ENCODE peak calls at places on chromosomes 7 and 10, in five cellular contexts. One of them, this sample, is unnamed.

GRCh38 chr10:100890696-100891271 is 22.0 kb upstream of the SLF2 start:
- DNase-seq in NCI-H1930: no peak
- DNase-seq in gastrocnemius medialis: peak
- DNase-seq in tibial artery: no peak
- DNase-seq in activated T-cell treated with anti-CD3 and anti-CD28 coated beads for 1 hour: no peak
- DNase-seq in this sample: no peak

GRCh38 chr10:29163746-29164145 is 125.1 kb upstream of the LYZL1 start:
- DNase-seq in NCI-H1930: no peak
- DNase-seq in gastrocnemius medialis: no peak
- DNase-seq in tibial artery: no peak
- DNase-seq in activated T-cell treated with anti-CD3 and anti-CD28 coated beads for 1 hour: no peak
- DNase-seq in this sample: no peak

GRCh38 chr10:103295391-103296044 is 18.6 kb downstream of the INA start:
- DNase-seq in NCI-H1930: no peak
- DNase-seq in gastrocnemius medialis: no peak
- DNase-seq in tibial artery: no peak
- DNase-seq in activated T-cell treated with anti-CD3 and anti-CD28 coated beads for 1 hour: no peak
- DNase-seq in this sample: no peak

GRCh38 chr7:964401-965231 is 10.1 kb upstream of the ADAP1 start:
- DNase-seq in NCI-H1930: no peak
- DNase-seq in gastrocnemius medialis: peak
- DNase-seq in tibial artery: peak
- DNase-seq in activated T-cell treated with anti-CD3 and anti-CD28 coated beads for 1 hour: no peak
- DNase-seq in this sample: no peak

GRCh38 chr10:129568562-129569344 is 101.7 kb downstream of the MGMT start:
- DNase-seq in NCI-H1930: no peak
- DNase-seq in gastrocnemius medialis: no peak
- DNase-seq in tibial artery: no peak
- DNase-seq in activated T-cell treated with anti-CD3 and anti-CD28 coated beads for 1 hour: no peak
- DNase-seq in this sample: no peak

GRCh38 chr7:144668503-144668902 is 167.3 kb downstream of the TPK1 start:
- DNase-seq in NCI-H1930: no peak
- DNase-seq in gastrocnemius medialis: no peak
- DNase-seq in tibial artery: no peak
- DNase-seq in activated T-cell treated with anti-CD3 and anti-CD28 coated beads for 1 hour: no peak
- DNase-seq in this sample: no peak

GRCh38 chr7:102415685-102416225 is 17.6 kb upstream of the ORAI2 start:
- DNase-seq in NCI-H1930: no peak
- DNase-seq in gastrocnemius medialis: no peak
- DNase-seq in tibial artery: no peak
- DNase-seq in activated T-cell treated with anti-CD3 and anti-CD28 coated beads for 1 hour: peak
- DNase-seq in this sample: no peak

GRCh38 chr10:49330127-49330665 is 31.2 kb downstream of the C10orf71 start:
- DNase-seq in NCI-H1930: no peak
- DNase-seq in gastrocnemius medialis: no peak
- DNase-seq in tibial artery: no peak
- DNase-seq in activated T-cell treated with anti-CD3 and anti-CD28 coated beads for 1 hour: no peak
- DNase-seq in this sample: no peak

GRCh38 chr7:90266808-90267207 is 21.8 kb downstream of the CFAP69 start:
- DNase-seq in NCI-H1930: no peak
- DNase-seq in gastrocnemius medialis: no peak
- DNase-seq in tibial artery: peak
- DNase-seq in activated T-cell treated with anti-CD3 and anti-CD28 coated beads for 1 hour: no peak
- DNase-seq in this sample: no peak

GRCh38 chr10:121959671-121960070 is 15.3 kb downstream of the NSMCE4A start:
- DNase-seq in NCI-H1930: no peak
- DNase-seq in gastrocnemius medialis: no peak
- DNase-seq in tibial artery: no peak
- DNase-seq in activated T-cell treated with anti-CD3 and anti-CD28 coated beads for 1 hour: no peak
- DNase-seq in this sample: no peak